ENCODE peak calls at places on chromosomes 13 and 19, in eight cellular contexts. F, S, U, K, Y, A, R and O are unnamed samples.

GRCh38 chr13:77136902-77137420 is 110.0 kb upstream of the FBXL3 start:
- DNase-seq in F (peak; percentile 24), S (no peak), U (no peak), K (no peak), Y (no peak), A (no peak), R (peak; percentile 21), O (no peak)

GRCh38 chr19:4229179-4229931 is at the start of gene EBI3:
- DNase-seq in F (no peak), S (no peak), U (peak; percentile 36), K (peak; percentile 50), Y (no peak), A (no peak), R (no peak), O (peak; percentile 87)

GRCh38 chr19:28429356-28429755 is 783.6 kb downstream of the UQCRFS1 start:
- DNase-seq in F (no peak), S (peak; percentile 90), U (no peak), K (no peak), Y (no peak), A (no peak), R (no peak), O (no peak)

GRCh38 chr13:79541426-79542049 is 60.6 kb downstream of the NDFIP2 start:
- DNase-seq in F (peak; percentile 69), S (peak; percentile 61), U (no peak), K (peak; percentile 15), Y (no peak), A (no peak), R (peak; percentile 68), O (peak; percentile 24)

GRCh38 chr13:107553838-107554237 is 661.5 kb downstream of the LIG4 start:
- DNase-seq in F (no peak), S (no peak), U (no peak), K (no peak), Y (no peak), A (no peak), R (peak; percentile 2), O (no peak)

GRCh38 chr13:50421457-50422130 is 406.4 kb downstream of the KCNRG start:
- DNase-seq in F (peak; percentile 73), S (no peak), U (no peak), K (no peak), Y (no peak), A (no peak), R (peak; percentile 25), O (no peak)

GRCh38 chr13:113561417-113562084 is 23.0 kb upstream of the TFDP1 start:
- DNase-seq in F (no peak), S (no peak), U (no peak), K (no peak), Y (no peak), A (peak; percentile 13), R (no peak), O (no peak)

GRCh38 chr13:97107815-97108534 is 113.7 kb upstream of the OXGR1 start:
- DNase-seq in F (no peak), S (no peak), U (no peak), K (no peak), Y (no peak), A (no peak), R (no peak), O (no peak)

GRCh38 chr19:741506-742131 is 9.3 kb upstream of the MISP start:
- DNase-seq in F (no peak), S (peak; percentile 51), U (no peak), K (no peak), Y (no peak), A (no peak), R (no peak), O (no peak)

GRCh38 chr13:51562011-51562671 is 22.1 kb upstream of the WDFY2 start:
- DNase-seq in F (no peak), S (no peak), U (no peak), K (no peak), Y (no peak), A (no peak), R (no peak), O (peak; percentile 34)

GRCh38 chr19:33641261-33641660 is 19.5 kb downstream of the CHST8 start:
- DNase-seq in F (no peak), S (no peak), U (no peak), K (no peak), Y (no peak), A (no peak), R (no peak), O (no peak)

GRCh38 chr19:3055741-3056453 is 6.4 kb downstream of the TLE5 start:
- DNase-seq in F (peak; percentile 96), S (no peak), U (no peak), K (no peak), Y (no peak), A (no peak), R (no peak), O (no peak)

GRCh38 chr13:33519561-33520479 is 234.3 kb upstream of the STARD13 start:
- DNase-seq in F (no peak), S (no peak), U (no peak), K (no peak), Y (no peak), A (no peak), R (peak; percentile 96), O (no peak)

GRCh38 chr13:31005066-31005465 is 72.6 kb downstream of the TEX26 start:
- DNase-seq in F (no peak), S (no peak), U (no peak), K (no peak), Y (no peak), A (no peak), R (no peak), O (no peak)

GRCh38 chr19:11091343-11092153 is 2.3 kb downstream of the LDLR start:
- DNase-seq in F (peak; percentile 97), S (no peak), U (no peak), K (no peak), Y (peak; percentile 30), A (peak; percentile 72), R (peak; percentile 96), O (no peak)

GRCh38 chr13:41500501-41500900 is 43.2 kb downstream of the RGCC start:
- DNase-seq in F (peak; percentile 78), S (peak; percentile 77), U (peak; percentile 33), K (no peak), Y (no peak), A (no peak), R (peak; percentile 15), O (no peak)

GRCh38 chr19:56301152-56301551 is 13.5 kb downstream of the ZSCAN5A start:
- DNase-seq in F (peak; percentile 9), S (no peak), U (no peak), K (no peak), Y (no peak), A (no peak), R (no peak), O (no peak)
- TF ChIP-seq CTCF in F (peak; percentile 24), S (no peak), U (peak; percentile 21), K (no peak), Y (no peak), A (no peak), R (no peak), O (no peak)

DNA sequence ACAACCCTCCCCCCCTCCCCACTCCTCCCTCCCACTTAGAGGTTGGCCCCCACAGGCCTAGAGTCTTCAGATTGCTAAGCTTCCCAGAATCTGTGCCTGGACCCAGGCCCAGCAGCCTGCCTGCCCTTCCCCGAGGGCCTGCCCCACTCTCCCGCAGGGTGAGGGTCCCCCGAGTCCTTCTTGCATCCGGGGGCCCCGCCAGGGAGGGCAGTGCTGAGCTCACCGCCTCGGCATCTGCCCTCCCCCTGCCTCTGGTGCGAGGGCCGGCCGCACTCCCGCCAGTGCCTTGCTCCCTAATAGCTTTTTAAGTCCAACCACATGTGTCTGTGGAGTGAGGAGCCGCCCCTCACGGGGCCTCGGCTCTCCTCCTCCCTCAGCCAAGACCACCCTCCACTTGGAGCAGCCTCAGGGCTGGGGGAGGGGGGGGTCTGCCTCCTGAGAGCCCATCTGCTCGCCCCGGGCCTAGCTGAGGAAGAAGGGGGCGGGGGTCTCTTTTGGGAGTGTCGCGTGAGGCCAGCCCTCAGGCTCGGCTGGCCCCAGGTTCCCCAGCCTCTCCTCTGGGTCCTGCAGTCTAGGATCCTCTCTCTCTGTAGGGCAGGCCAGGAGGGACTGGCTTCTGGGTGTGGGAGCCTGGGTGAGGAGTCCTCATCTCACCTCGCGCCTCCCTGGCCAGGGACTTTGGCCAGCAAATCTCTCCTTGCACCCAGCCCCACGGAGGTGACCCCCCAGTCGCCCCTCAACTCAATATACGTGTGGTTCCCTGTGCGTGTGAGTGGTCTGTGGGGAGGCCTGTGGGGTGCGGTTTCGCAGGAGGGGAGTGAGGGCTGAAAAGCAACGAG is 47.2 kb downstream of the LYL1 start:
- DNase-seq in F (peak; percentile 29), S (no peak), U (peak; percentile 84), K (peak; percentile 53), Y (peak; percentile 83), A (peak; percentile 46), R (peak; percentile 97), O (no peak)
- TF ChIP-seq CTCF in F (no peak), S (no peak), U (no peak), K (no peak), Y (peak; percentile 27), A (no peak), R (no peak), O (no peak)

DNA sequence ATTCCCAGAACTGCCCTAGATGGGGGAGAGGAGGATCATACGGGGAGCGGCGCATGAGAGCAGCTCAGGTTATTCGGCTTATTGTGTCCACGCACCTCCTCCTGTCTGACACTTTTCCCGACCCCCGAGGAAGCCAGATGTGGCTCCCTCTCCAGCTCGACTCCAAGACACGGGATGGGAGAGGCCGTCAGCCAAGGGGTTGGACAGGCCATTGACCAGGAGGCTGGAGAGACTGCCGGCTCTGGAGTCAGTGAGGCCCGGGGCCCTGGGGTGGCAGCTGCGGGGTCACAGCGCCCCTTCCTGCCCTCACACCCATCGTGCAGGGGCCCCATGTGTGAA is 2.9 kb downstream of the DMKN start:
- DNase-seq in F (no peak), S (no peak), U (no peak), K (no peak), Y (no peak), A (no peak), R (no peak), O (no peak)
- TF ChIP-seq CTCF in F (no peak), S (peak; percentile 2), U (peak; percentile 22), K (no peak), Y (no peak), A (peak; percentile 10), R (no peak), O (no peak)

GRCh38 chr13:35839746-35840273 is 291.4 kb downstream of the DCLK1 start:
- DNase-seq in F (no peak), S (no peak), U (no peak), K (no peak), Y (no peak), A (no peak), R (no peak), O (no peak)

GRCh38 chr13:35838356-35838755 is 292.8 kb downstream of the DCLK1 start:
- DNase-seq in F (peak; percentile 37), S (no peak), U (no peak), K (no peak), Y (no peak), A (no peak), R (peak; percentile 93), O (no peak)

GRCh38 chr13:35836476-35836875 is 294.7 kb downstream of the DCLK1 start:
- DNase-seq in F (no peak), S (no peak), U (no peak), K (no peak), Y (no peak), A (no peak), R (peak; percentile 78), O (no peak)

GRCh38 chr13:35840991-35841604 is 290.1 kb downstream of the DCLK1 start:
- DNase-seq in F (no peak), S (no peak), U (no peak), K (no peak), Y (no peak), A (no peak), R (peak; percentile 73), O (no peak)
- TF ChIP-seq CTCF in F (no peak), S (no peak), U (no peak), K (no peak), Y (no peak), A (no peak), R (no peak), O (no peak)